ENCODE peak calls at places on chromosome 20, in four cellular contexts. M is GM23338, O is DND-41, U is kidney. D is an unnamed sample.

GRCh38 chr20:61684136-61684535 is 381.5 kb downstream of the TAF4 start:
- DNase-seq in M (no peak), O (no peak), U (peak), D (no peak)

GRCh38 chr20:1242530-1242929 is 16.7 kb downstream of the RAD21L1 start:
- DNase-seq in O (no peak), U (no peak), M (no peak), D (no peak)

GRCh38 chr20:23766531-23766930 is 15.8 kb upstream of the CST1 start:
- DNase-seq in U (no peak), O (no peak), M (no peak), D (no peak)

GRCh38 chr20:41179961-41180360 is 42.6 kb downstream of the PLCG1 start:
- DNase-seq in O (no peak), M (no peak), U (no peak), D (peak)

GRCh38 chr20:31861346-31862156 is 8.8 kb downstream of the DUSP15 start:
- DNase-seq in M (peak), O (peak), U (peak), D (peak)

GRCh38 chr20:59013031-59013951 is 5.9 kb upstream of the TUBB1 start:
- DNase-seq in M (no peak), U (peak), O (no peak), D (peak)

GRCh38 chr20:40497781-40498691 is 191.0 kb downstream of the MAFB start:
- DNase-seq in M (no peak), U (no peak), O (no peak), D (no peak)

GRCh38 chr20:43379239-43379917 is 78.3 kb upstream of the SRSF6 start:
- DNase-seq in U (no peak), O (no peak), M (no peak), D (peak)

GRCh38 chr20:58692579-58693225 is at the start of gene NPEPL1:
- DNase-seq in O (peak), U (peak), M (peak), D (peak)

GRCh38 chr20:48656120-48656519 is 171.7 kb downstream of the PREX1 start:
- DNase-seq in M (no peak), O (no peak), U (no peak), D (no peak)

GRCh38 chr20:48794360-48794759 is 33.4 kb downstream of the PREX1 start:
- DNase-seq in O (no peak), M (peak), U (no peak), D (no peak)

GRCh38 chr20:39245685-39246311 is 283.7 kb downstream of the DHX35 start:
- DNase-seq in M (no peak), O (peak), U (no peak), D (no peak)

GRCh38 chr20:4017051-4017702 is 1.8 kb upstream of the RNF24 start:
- DNase-seq in U (no peak), M (peak), O (no peak), D (no peak)

GRCh38 chr20:34065260-34065659 is 46.8 kb downstream of the EIF2S2 start:
- DNase-seq in O (no peak), M (no peak), U (no peak), D (no peak)

GRCh38 chr20:15022921-15023320 is 685.5 kb upstream of the FLRT3 start:
- DNase-seq in O (no peak), U (no peak), M (no peak), D (no peak)

GRCh38 chr20:4951299-4951698 is 50.0 kb downstream of the SLC23A2 start:
- DNase-seq in M (no peak), O (no peak), U (no peak), D (no peak)

GRCh38 chr20:46767127-46767761 is 57.8 kb downstream of the SLC2A10 start:
- DNase-seq in M (peak), O (peak), U (no peak), D (no peak)

GRCh38 chr20:62208805-62209755 is 11.0 kb downstream of the HRH3 start:
- DNase-seq in O (no peak), M (peak), U (peak), D (no peak)

GRCh38 chr20:1305682-1306081 is 23.3 kb downstream of the SDCBP2 start:
- DNase-seq in U (no peak), O (no peak), M (no peak), D (no peak)

GRCh38 chr20:16308754-16309153 is 264.5 kb downstream of the KIF16B start:
- DNase-seq in U (no peak), M (no peak), O (no peak), D (no peak)

GRCh38 chr20:20780127-20780822 is 67.8 kb upstream of the RALGAPA2 start:
- DNase-seq in O (no peak), U (peak), M (peak), D (peak)

GRCh38 chr20:20360464-20360863 is 7.4 kb upstream of the INSM1 start:
- DNase-seq in U (no peak), M (peak), O (peak), D (no peak)

GRCh38 chr20:16714765-16715164 is 15.1 kb upstream of the SNRPB2 start:
- DNase-seq in O (no peak), U (no peak), M (no peak), D (no peak)

GRCh38 chr20:23302386-23302785 is 48.2 kb upstream of the NXT1 start:
- DNase-seq in O (peak), M (no peak), U (no peak), D (peak)

GRCh38 chr20:38460040-38460623 is 12.5 kb upstream of the RALGAPB start:
- DNase-seq in M (no peak), O (no peak), U (no peak), D (no peak)

GRCh38 chr20:32018269-32019155 is 8.3 kb downstream of the CCM2L start:
- DNase-seq in U (peak), M (peak), O (no peak), D (peak)

GRCh38 chr20:2237059-2237458 is 58.7 kb upstream of the TGM3 start:
- DNase-seq in M (peak), U (no peak), O (no peak), D (peak)

GRCh38 chr20:10806539-10806938 is 132.7 kb upstream of the JAG1 start:
- DNase-seq in M (no peak), O (no peak), U (no peak), D (no peak)

GRCh38 chr20:6071162-6071695 is 17.4 kb upstream of the LRRN4 start:
- DNase-seq in U (peak), M (no peak), O (no peak), D (no peak)

GRCh38 chr20:41951615-41952014 is 333.4 kb upstream of the CHD6 start:
- DNase-seq in O (peak), M (no peak), U (no peak), D (no peak)

GRCh38 chr20:50729925-50730764 is 1.2 kb upstream of the PARD6B start:
- DNase-seq in U (no peak), M (peak), O (no peak), D (peak)

GRCh38 chr20:50054626-50055511 is 58.1 kb downstream of the UBE2V1 start:
- DNase-seq in O (no peak), U (peak), M (no peak), D (no peak)

DNA sequence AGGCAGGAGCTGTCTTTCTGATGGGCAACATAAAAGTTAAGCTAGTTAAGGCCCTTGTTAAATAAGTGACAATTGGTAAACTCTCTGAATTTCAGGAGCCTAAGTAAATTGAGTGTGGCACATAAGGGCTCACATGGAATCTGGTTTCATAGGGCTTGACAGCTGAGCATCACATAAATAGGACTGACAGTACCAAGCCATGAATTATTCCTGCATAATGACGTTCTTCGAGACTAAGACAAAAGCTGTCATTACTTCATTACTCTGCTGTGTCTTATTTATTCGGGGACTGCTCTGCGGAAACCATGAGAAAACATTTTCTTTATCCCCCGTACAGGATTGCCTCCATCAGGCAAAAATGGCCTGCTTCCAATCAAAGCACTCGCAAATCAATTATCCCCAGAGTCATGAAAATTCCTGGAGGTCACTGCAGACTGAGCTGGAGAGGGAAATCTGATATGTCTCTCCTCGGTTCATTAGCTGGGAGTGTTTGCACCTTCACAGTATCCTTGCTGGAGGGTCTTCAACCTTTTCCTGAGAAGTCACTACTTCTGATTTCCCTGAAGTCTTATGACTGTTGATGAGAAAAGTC is 311.4 kb downstream of the CDH26 start:
- DNase-seq in M (no peak), U (no peak), O (no peak), D (no peak)
- H3K4me3 ChIP-seq in M (no peak), U (no peak), O (no peak), D (no peak)

GRCh38 chr20:56716806-56717205 is 87.7 kb downstream of the TFAP2C start:
- DNase-seq in M (no peak), U (no peak), O (no peak), D (no peak)
- TF ChIP-seq CTCF in M (no peak), U (no peak), O (no peak), D (no peak)

DNA sequence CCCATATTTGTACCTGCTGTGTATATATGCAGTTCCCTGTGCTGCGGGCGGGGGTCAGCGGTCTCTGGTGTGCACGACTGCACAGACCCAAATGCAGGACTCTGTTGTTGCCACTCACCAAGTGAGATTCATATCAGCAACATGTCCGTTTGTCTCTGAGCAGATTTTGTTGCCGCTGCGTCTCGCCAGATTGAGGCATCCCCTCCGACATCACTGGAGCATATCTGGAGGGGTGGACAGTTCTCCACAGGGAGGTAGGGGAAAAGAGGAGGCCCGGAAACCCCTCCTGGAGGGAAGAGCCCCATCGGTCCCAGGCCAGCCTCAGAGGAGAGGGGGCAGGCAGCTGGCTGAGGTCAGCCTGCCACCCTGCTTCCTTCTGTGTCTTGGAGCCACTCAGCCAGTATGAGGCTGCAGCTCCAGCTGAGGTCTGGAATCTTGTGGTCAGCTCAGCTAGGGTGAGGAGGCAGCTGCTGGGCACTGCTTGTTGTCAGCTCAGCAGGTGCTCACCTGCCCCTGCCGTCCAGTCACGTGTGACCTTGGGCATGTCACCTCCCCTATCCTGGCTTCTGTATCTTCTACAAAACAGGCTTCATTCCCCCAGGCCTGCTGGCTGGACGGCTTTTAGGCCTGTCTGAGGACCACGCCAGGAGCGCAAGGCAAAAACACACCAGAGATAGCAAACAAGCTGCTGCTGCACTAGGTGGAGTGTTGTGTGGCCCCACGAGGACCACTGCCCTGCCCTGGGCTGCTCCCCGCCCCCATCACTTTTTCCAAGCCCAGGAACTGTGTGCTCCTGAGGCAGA is 47.1 kb downstream of the HNF4A start:
- DNase-seq in M (no peak), U (no peak), O (no peak), D (no peak)
- H3K27ac ChIP-seq in M (no peak), U (peak), O (no peak), D (no peak)

GRCh38 chr20:36770680-36771079 is 2.9 kb downstream of the DSN1 start:
- DNase-seq in O (no peak), M (no peak), U (no peak), D (peak)
- H3K4me3 ChIP-seq in O (no peak), M (no peak), U (no peak), D (no peak)

GRCh38 chr20:8454137-8454712 is 322.2 kb downstream of the PLCB1 start:
- DNase-seq in O (peak), M (peak), U (no peak), D (no peak)
- TF ChIP-seq CTCF in O (peak), M (peak), U (peak), D (peak)

GRCh38 chr20:63641146-63641791 is 12.0 kb downstream of the STMN3 start:
- DNase-seq in U (peak), M (peak), O (no peak), D (peak)
- H3K27ac ChIP-seq in U (peak), M (peak), O (no peak), D (peak)

D was measured in RWPE2.